ENCODE peak calls at places on chromosomes 7 and 10, in six cellular contexts. One of them, this sample, is unnamed.

GRCh38 chr10:23363788-23364135 is 19.2 kb upstream of the C10orf67 start:
- DNase-seq in stimulated activated CD4-positive, alpha-beta T cell treated with anti-CD3 and anti-CD28 coated beads, Interleukin-4, amount 100 ng/mL, for 1 hour: no peak
- DNase-seq in nephron progenitor cell: no peak
- DNase-seq in HCT116: no peak
- DNase-seq in IMR-90: no peak
- DNase-seq in AG04450: no peak
- DNase-seq in this sample: no peak

GRCh38 chr7:105353752-105354328 is 34.9 kb downstream of the SRPK2 start:
- DNase-seq in stimulated activated CD4-positive, alpha-beta T cell treated with anti-CD3 and anti-CD28 coated beads, Interleukin-4, amount 100 ng/mL, for 1 hour: no peak
- DNase-seq in nephron progenitor cell: no peak
- DNase-seq in HCT116: no peak
- DNase-seq in IMR-90: no peak
- DNase-seq in AG04450: no peak
- DNase-seq in this sample: peak; percentile 39

GRCh38 chr10:5293691-5294550 is 70.8 kb upstream of the UCN3 start:
- DNase-seq in stimulated activated CD4-positive, alpha-beta T cell treated with anti-CD3 and anti-CD28 coated beads, Interleukin-4, amount 100 ng/mL, for 1 hour: peak; percentile 82
- DNase-seq in nephron progenitor cell: peak; percentile 76
- DNase-seq in HCT116: peak; percentile 54
- DNase-seq in IMR-90: peak; percentile 33
- DNase-seq in AG04450: no peak
- DNase-seq in this sample: peak; percentile 87

GRCh38 chr7:69967699-69968450 is 369.6 kb downstream of the AUTS2 start:
- DNase-seq in stimulated activated CD4-positive, alpha-beta T cell treated with anti-CD3 and anti-CD28 coated beads, Interleukin-4, amount 100 ng/mL, for 1 hour: no peak
- DNase-seq in nephron progenitor cell: peak; percentile 6
- DNase-seq in HCT116: no peak
- DNase-seq in IMR-90: no peak
- DNase-seq in AG04450: no peak
- DNase-seq in this sample: no peak

GRCh38 chr10:31759816-31760626 is 168.6 kb downstream of the ARHGAP12 start:
- DNase-seq in stimulated activated CD4-positive, alpha-beta T cell treated with anti-CD3 and anti-CD28 coated beads, Interleukin-4, amount 100 ng/mL, for 1 hour: peak; percentile 94
- DNase-seq in nephron progenitor cell: peak; percentile 95
- DNase-seq in HCT116: peak; percentile 86
- DNase-seq in IMR-90: peak; percentile 97
- DNase-seq in AG04450: peak; percentile 94
- DNase-seq in this sample: peak; percentile 96

GRCh38 chr7:148173296-148173695 is 417.3 kb upstream of the C7orf33 start:
- DNase-seq in stimulated activated CD4-positive, alpha-beta T cell treated with anti-CD3 and anti-CD28 coated beads, Interleukin-4, amount 100 ng/mL, for 1 hour: no peak
- DNase-seq in nephron progenitor cell: no peak
- DNase-seq in HCT116: no peak
- DNase-seq in IMR-90: no peak
- DNase-seq in AG04450: no peak
- DNase-seq in this sample: no peak

GRCh38 chr10:16799621-16800020 is 17.6 kb downstream of the RSU1 start:
- DNase-seq in stimulated activated CD4-positive, alpha-beta T cell treated with anti-CD3 and anti-CD28 coated beads, Interleukin-4, amount 100 ng/mL, for 1 hour: no peak
- DNase-seq in nephron progenitor cell: no peak
- DNase-seq in HCT116: no peak
- DNase-seq in IMR-90: no peak
- DNase-seq in AG04450: no peak
- DNase-seq in this sample: no peak

GRCh38 chr10:93072225-93072712 is 1.4 kb upstream of the CYP26A1 start:
- DNase-seq in stimulated activated CD4-positive, alpha-beta T cell treated with anti-CD3 and anti-CD28 coated beads, Interleukin-4, amount 100 ng/mL, for 1 hour: no peak
- DNase-seq in nephron progenitor cell: no peak
- DNase-seq in HCT116: no peak
- DNase-seq in IMR-90: no peak
- DNase-seq in AG04450: no peak
- DNase-seq in this sample: no peak

GRCh38 chr7:116271980-116272886 is 61.9 kb downstream of the TES start:
- DNase-seq in stimulated activated CD4-positive, alpha-beta T cell treated with anti-CD3 and anti-CD28 coated beads, Interleukin-4, amount 100 ng/mL, for 1 hour: no peak
- DNase-seq in nephron progenitor cell: no peak
- DNase-seq in HCT116: peak; percentile 85
- DNase-seq in IMR-90: peak; percentile 98
- DNase-seq in AG04450: peak; percentile 93
- DNase-seq in this sample: peak; percentile 32

GRCh38 chr7:134792968-134793367 is 13.5 kb downstream of the CALD1 start:
- DNase-seq in stimulated activated CD4-positive, alpha-beta T cell treated with anti-CD3 and anti-CD28 coated beads, Interleukin-4, amount 100 ng/mL, for 1 hour: no peak
- DNase-seq in nephron progenitor cell: no peak
- DNase-seq in HCT116: no peak
- DNase-seq in IMR-90: peak; percentile 63
- DNase-seq in AG04450: no peak
- DNase-seq in this sample: no peak

GRCh38 chr10:76051007-76051936 is 619.8 kb downstream of the LRMDA start:
- DNase-seq in stimulated activated CD4-positive, alpha-beta T cell treated with anti-CD3 and anti-CD28 coated beads, Interleukin-4, amount 100 ng/mL, for 1 hour: no peak
- DNase-seq in nephron progenitor cell: peak; percentile 61
- DNase-seq in HCT116: peak; percentile 29
- DNase-seq in IMR-90: no peak
- DNase-seq in AG04450: no peak
- DNase-seq in this sample: no peak

GRCh38 chr7:74480861-74481417 is 27.2 kb downstream of the GTF2IRD1 start:
- DNase-seq in stimulated activated CD4-positive, alpha-beta T cell treated with anti-CD3 and anti-CD28 coated beads, Interleukin-4, amount 100 ng/mL, for 1 hour: no peak
- DNase-seq in nephron progenitor cell: no peak
- DNase-seq in HCT116: no peak
- DNase-seq in IMR-90: peak; percentile 51
- DNase-seq in AG04450: peak; percentile 11
- DNase-seq in this sample: peak; percentile 68

GRCh38 chr7:46741924-46742607 is 821.0 kb upstream of the IGFBP3 start:
- DNase-seq in stimulated activated CD4-positive, alpha-beta T cell treated with anti-CD3 and anti-CD28 coated beads, Interleukin-4, amount 100 ng/mL, for 1 hour: no peak
- DNase-seq in nephron progenitor cell: no peak
- DNase-seq in HCT116: no peak
- DNase-seq in IMR-90: no peak
- DNase-seq in AG04450: no peak
- DNase-seq in this sample: no peak

GRCh38 chr7:157035302-157035701 is 24.8 kb upstream of the MNX1 start:
- DNase-seq in stimulated activated CD4-positive, alpha-beta T cell treated with anti-CD3 and anti-CD28 coated beads, Interleukin-4, amount 100 ng/mL, for 1 hour: no peak
- DNase-seq in nephron progenitor cell: no peak
- DNase-seq in HCT116: no peak
- DNase-seq in IMR-90: no peak
- DNase-seq in AG04450: no peak
- DNase-seq in this sample: no peak

GRCh38 chr10:94439275-94439861 is 37.0 kb downstream of the TBC1D12 start:
- DNase-seq in stimulated activated CD4-positive, alpha-beta T cell treated with anti-CD3 and anti-CD28 coated beads, Interleukin-4, amount 100 ng/mL, for 1 hour: no peak
- DNase-seq in nephron progenitor cell: no peak
- DNase-seq in HCT116: no peak
- DNase-seq in IMR-90: peak; percentile 3
- DNase-seq in AG04450: no peak
- DNase-seq in this sample: peak; percentile 27

GRCh38 chr7:150374472-150374871 is 4.7 kb upstream of the ZNF775 start:
- DNase-seq in stimulated activated CD4-positive, alpha-beta T cell treated with anti-CD3 and anti-CD28 coated beads, Interleukin-4, amount 100 ng/mL, for 1 hour: no peak
- DNase-seq in nephron progenitor cell: no peak
- DNase-seq in HCT116: no peak
- DNase-seq in IMR-90: no peak
- DNase-seq in AG04450: no peak
- DNase-seq in this sample: no peak

GRCh38 chr7:155131090-155131489 is 61.0 kb downstream of the HTR5A start:
- DNase-seq in stimulated activated CD4-positive, alpha-beta T cell treated with anti-CD3 and anti-CD28 coated beads, Interleukin-4, amount 100 ng/mL, for 1 hour: no peak
- DNase-seq in nephron progenitor cell: no peak
- DNase-seq in HCT116: no peak
- DNase-seq in IMR-90: no peak
- DNase-seq in AG04450: no peak
- DNase-seq in this sample: no peak

GRCh38 chr10:25174461-25175230 is at the start of gene GPR158:
- DNase-seq in stimulated activated CD4-positive, alpha-beta T cell treated with anti-CD3 and anti-CD28 coated beads, Interleukin-4, amount 100 ng/mL, for 1 hour: peak; percentile 50
- DNase-seq in nephron progenitor cell: peak; percentile 96
- DNase-seq in HCT116: peak; percentile 70
- DNase-seq in IMR-90: peak; percentile 85
- DNase-seq in AG04450: peak; percentile 61
- DNase-seq in this sample: peak; percentile 91

GRCh38 chr10:122546242-122546641 is 14.3 kb upstream of the DMBT1 start:
- DNase-seq in stimulated activated CD4-positive, alpha-beta T cell treated with anti-CD3 and anti-CD28 coated beads, Interleukin-4, amount 100 ng/mL, for 1 hour: no peak
- DNase-seq in nephron progenitor cell: no peak
- DNase-seq in HCT116: no peak
- DNase-seq in IMR-90: no peak
- DNase-seq in AG04450: no peak
- DNase-seq in this sample: no peak

GRCh38 chr7:157010588-157011332 is at the start of gene MNX1:
- DNase-seq in stimulated activated CD4-positive, alpha-beta T cell treated with anti-CD3 and anti-CD28 coated beads, Interleukin-4, amount 100 ng/mL, for 1 hour: peak; percentile 51
- DNase-seq in nephron progenitor cell: peak; percentile 81
- DNase-seq in HCT116: peak; percentile 54
- DNase-seq in IMR-90: no peak
- DNase-seq in AG04450: no peak
- DNase-seq in this sample: peak; percentile 88

GRCh38 chr7:111010833-111011232 is 80.1 kb upstream of the LRRN3 start:
- DNase-seq in stimulated activated CD4-positive, alpha-beta T cell treated with anti-CD3 and anti-CD28 coated beads, Interleukin-4, amount 100 ng/mL, for 1 hour: no peak
- DNase-seq in nephron progenitor cell: no peak
- DNase-seq in HCT116: no peak
- DNase-seq in IMR-90: no peak
- DNase-seq in AG04450: no peak
- DNase-seq in this sample: no peak

GRCh38 chr7:19098510-19098909 is 18.9 kb downstream of the TWIST1 start:
- DNase-seq in stimulated activated CD4-positive, alpha-beta T cell treated with anti-CD3 and anti-CD28 coated beads, Interleukin-4, amount 100 ng/mL, for 1 hour: no peak
- DNase-seq in nephron progenitor cell: no peak
- DNase-seq in HCT116: no peak
- DNase-seq in IMR-90: no peak
- DNase-seq in AG04450: no peak
- DNase-seq in this sample: no peak

GRCh38 chr10:12235796-12236195 is 39.8 kb downstream of the CDC123 start:
- DNase-seq in stimulated activated CD4-positive, alpha-beta T cell treated with anti-CD3 and anti-CD28 coated beads, Interleukin-4, amount 100 ng/mL, for 1 hour: no peak
- DNase-seq in nephron progenitor cell: no peak
- DNase-seq in HCT116: no peak
- DNase-seq in IMR-90: peak; percentile 63
- DNase-seq in AG04450: peak; percentile 8
- DNase-seq in this sample: no peak

GRCh38 chr10:106981461-106981850 is 183.1 kb downstream of the SORCS1 start:
- DNase-seq in stimulated activated CD4-positive, alpha-beta T cell treated with anti-CD3 and anti-CD28 coated beads, Interleukin-4, amount 100 ng/mL, for 1 hour: no peak
- DNase-seq in nephron progenitor cell: no peak
- DNase-seq in HCT116: no peak
- DNase-seq in IMR-90: no peak
- DNase-seq in AG04450: no peak
- DNase-seq in this sample: no peak

GRCh38 chr10:133442191-133442966 is 11.4 kb upstream of the SCART1 start:
- DNase-seq in stimulated activated CD4-positive, alpha-beta T cell treated with anti-CD3 and anti-CD28 coated beads, Interleukin-4, amount 100 ng/mL, for 1 hour: no peak
- DNase-seq in nephron progenitor cell: no peak
- DNase-seq in HCT116: no peak
- DNase-seq in IMR-90: no peak
- DNase-seq in AG04450: no peak
- DNase-seq in this sample: peak; percentile 15

GRCh38 chr7:76356115-76356514 is 2.7 kb downstream of the YWHAG start:
- DNase-seq in stimulated activated CD4-positive, alpha-beta T cell treated with anti-CD3 and anti-CD28 coated beads, Interleukin-4, amount 100 ng/mL, for 1 hour: no peak
- DNase-seq in nephron progenitor cell: no peak
- DNase-seq in HCT116: no peak
- DNase-seq in IMR-90: no peak
- DNase-seq in AG04450: no peak
- DNase-seq in this sample: no peak

GRCh38 chr7:89607797-89608196 is 546.5 kb upstream of the STEAP1 start:
- DNase-seq in stimulated activated CD4-positive, alpha-beta T cell treated with anti-CD3 and anti-CD28 coated beads, Interleukin-4, amount 100 ng/mL, for 1 hour: peak; percentile 18
- DNase-seq in nephron progenitor cell: no peak
- DNase-seq in HCT116: no peak
- DNase-seq in IMR-90: no peak
- DNase-seq in AG04450: no peak
- DNase-seq in this sample: no peak

GRCh38 chr7:151648429-151648828 is 128.7 kb upstream of the RHEB start:
- DNase-seq in stimulated activated CD4-positive, alpha-beta T cell treated with anti-CD3 and anti-CD28 coated beads, Interleukin-4, amount 100 ng/mL, for 1 hour: no peak
- DNase-seq in nephron progenitor cell: no peak
- DNase-seq in HCT116: no peak
- DNase-seq in IMR-90: peak; percentile 72
- DNase-seq in AG04450: no peak
- DNase-seq in this sample: no peak

GRCh38 chr10:120508393-120508792 is 51.4 kb downstream of the PLPP4 start:
- DNase-seq in stimulated activated CD4-positive, alpha-beta T cell treated with anti-CD3 and anti-CD28 coated beads, Interleukin-4, amount 100 ng/mL, for 1 hour: no peak
- DNase-seq in nephron progenitor cell: no peak
- DNase-seq in HCT116: peak; percentile 35
- DNase-seq in IMR-90: no peak
- DNase-seq in AG04450: no peak
- DNase-seq in this sample: no peak

This sample was measured in colonic mucosa.